ENCODE peak calls at places on chromosomes 12 and 14, in eight cellular contexts. One of them, this sample, is unnamed.
A peak's percentile ranks its signal among the peaks of the same experiment; 100 is the strongest.

GRCh38 chr14:75190023-75190422 is 13.6 kb upstream of the TMED10 start:
- DNase-seq in upper lobe of right lung: no peak
- DNase-seq in uterus: no peak
- DNase-seq in tibial artery: no peak
- DNase-seq in CD4-positive, alpha-beta memory T cell: no peak
- DNase-seq in lung: no peak
- DNase-seq in epithelial cell of prostate: no peak
- DNase-seq in fibroblast of lung: no peak
- DNase-seq in this sample: no peak

GRCh38 chr14:39376671-39377403 is 55.4 kb downstream of the FBXO33 start:
- DNase-seq in epithelial cell of prostate: no peak
- DNase-seq in lung: no peak
- DNase-seq in fibroblast of lung: peak; percentile 57
- DNase-seq in tibial artery: no peak
- DNase-seq in CD4-positive, alpha-beta memory T cell: no peak
- DNase-seq in uterus: no peak
- DNase-seq in upper lobe of right lung: no peak
- DNase-seq in this sample: no peak

GRCh38 chr14:44962573-44963528 is 861 bp downstream of the TOGARAM1 start:
- DNase-seq in lung: peak; percentile 47
- DNase-seq in CD4-positive, alpha-beta memory T cell: peak; percentile 10
- DNase-seq in tibial artery: peak; percentile 48
- DNase-seq in epithelial cell of prostate: no peak
- DNase-seq in upper lobe of right lung: peak; percentile 74
- DNase-seq in uterus: peak; percentile 53
- DNase-seq in fibroblast of lung: peak; percentile 64
- DNase-seq in this sample: peak; percentile 42

GRCh38 chr12:19507823-19508222 is 68.5 kb downstream of the AEBP2 start:
- DNase-seq in epithelial cell of prostate: no peak
- DNase-seq in tibial artery: no peak
- DNase-seq in lung: no peak
- DNase-seq in uterus: no peak
- DNase-seq in CD4-positive, alpha-beta memory T cell: no peak
- DNase-seq in upper lobe of right lung: no peak
- DNase-seq in fibroblast of lung: no peak
- DNase-seq in this sample: no peak

GRCh38 chr14:91119556-91120311 is 5.9 kb downstream of the DGLUCY start:
- DNase-seq in uterus: no peak
- DNase-seq in fibroblast of lung: peak; percentile 78
- DNase-seq in tibial artery: peak; percentile 34
- DNase-seq in CD4-positive, alpha-beta memory T cell: no peak
- DNase-seq in epithelial cell of prostate: peak; percentile 87
- DNase-seq in lung: no peak
- DNase-seq in upper lobe of right lung: no peak
- DNase-seq in this sample: peak; percentile 85

GRCh38 chr12:13980548-13981295 is 680 bp downstream of the GRIN2B start:
- DNase-seq in fibroblast of lung: no peak
- DNase-seq in tibial artery: no peak
- DNase-seq in upper lobe of right lung: no peak
- DNase-seq in uterus: no peak
- DNase-seq in CD4-positive, alpha-beta memory T cell: no peak
- DNase-seq in lung: no peak
- DNase-seq in epithelial cell of prostate: no peak
- DNase-seq in this sample: peak; percentile 0

GRCh38 chr12:132054983-132055382 is 89.1 kb downstream of the DDX51 start:
- DNase-seq in uterus: no peak
- DNase-seq in tibial artery: no peak
- DNase-seq in upper lobe of right lung: no peak
- DNase-seq in lung: no peak
- DNase-seq in epithelial cell of prostate: no peak
- DNase-seq in fibroblast of lung: no peak
- DNase-seq in CD4-positive, alpha-beta memory T cell: no peak
- DNase-seq in this sample: no peak

GRCh38 chr12:39619316-39619659 is 315 bp downstream of the ABCD2 start:
- DNase-seq in CD4-positive, alpha-beta memory T cell: no peak
- DNase-seq in epithelial cell of prostate: no peak
- DNase-seq in uterus: no peak
- DNase-seq in upper lobe of right lung: no peak
- DNase-seq in lung: no peak
- DNase-seq in fibroblast of lung: no peak
- DNase-seq in tibial artery: no peak
- DNase-seq in this sample: no peak

GRCh38 chr12:14408208-14408607 is 42.7 kb downstream of the ATF7IP start:
- DNase-seq in fibroblast of lung: peak; percentile 63
- DNase-seq in lung: no peak
- DNase-seq in CD4-positive, alpha-beta memory T cell: peak; percentile 48
- DNase-seq in uterus: no peak
- DNase-seq in epithelial cell of prostate: no peak
- DNase-seq in tibial artery: no peak
- DNase-seq in upper lobe of right lung: no peak
- DNase-seq in this sample: no peak

DNA sequence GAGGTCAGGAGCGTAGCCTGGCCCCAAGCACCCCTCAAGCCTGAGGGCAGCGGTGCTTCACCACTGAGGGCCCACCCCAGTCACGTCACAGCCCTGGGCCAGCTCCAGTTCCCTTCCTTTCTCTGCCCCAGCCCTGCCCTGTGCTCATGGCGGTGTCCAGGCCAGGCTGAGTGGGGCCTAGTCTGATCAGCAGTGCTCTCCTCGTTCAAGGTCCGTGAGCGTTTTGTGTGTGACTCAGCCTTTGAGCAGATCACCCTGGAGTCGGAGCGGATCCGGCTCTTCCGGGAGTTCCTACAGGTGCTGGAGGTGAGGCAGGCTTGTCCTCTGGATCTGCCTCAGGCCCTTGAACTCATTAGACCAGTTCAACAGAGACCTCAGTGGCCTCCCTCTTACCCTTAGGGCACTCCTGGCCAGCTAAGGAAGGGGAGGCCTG is 19.0 kb downstream of the PRPF40B start:
- DNase-seq in uterus: no peak
- DNase-seq in tibial artery: no peak
- DNase-seq in fibroblast of lung: no peak
- DNase-seq in upper lobe of right lung: no peak
- DNase-seq in lung: no peak
- DNase-seq in CD4-positive, alpha-beta memory T cell: no peak
- DNase-seq in epithelial cell of prostate: no peak
- DNase-seq in this sample: peak; percentile 85
- H3K27ac ChIP-seq in uterus: no peak overlapping the region
- H3K27ac ChIP-seq in tibial artery: no peak overlapping the region
- H3K27ac ChIP-seq in fibroblast of lung: no peak overlapping the region
- H3K27ac ChIP-seq in upper lobe of right lung: no peak overlapping the region
- H3K27ac ChIP-seq in lung: no peak overlapping the region
- H3K27ac ChIP-seq in CD4-positive, alpha-beta memory T cell: no peak overlapping the region
- H3K27ac ChIP-seq in epithelial cell of prostate: peak overlapping the region; percentile 16
- H3K27ac ChIP-seq in this sample: peak overlapping the region; percentile 51

DNA sequence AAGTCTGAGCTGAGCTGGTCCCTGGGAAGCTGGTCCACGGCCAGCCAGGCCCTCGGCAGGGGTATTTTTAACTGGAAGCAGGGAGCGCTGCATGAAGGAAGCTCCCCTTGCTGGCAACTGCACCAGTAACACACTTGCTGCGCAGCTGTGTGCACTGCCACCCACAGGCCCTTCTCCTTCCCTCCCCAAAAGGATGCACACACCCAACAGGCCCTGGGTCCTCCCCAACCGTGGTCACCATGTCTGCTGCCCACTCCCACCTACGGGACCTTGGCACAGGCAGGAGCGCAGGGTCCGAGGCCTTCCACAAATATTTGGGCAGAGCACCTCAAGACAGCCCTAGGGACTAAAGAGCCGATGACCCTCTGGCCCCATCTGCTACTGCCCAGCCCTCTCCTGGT is 157.0 kb upstream of the PRMT8 start:
- DNase-seq in lung: no peak
- DNase-seq in tibial artery: no peak
- DNase-seq in CD4-positive, alpha-beta memory T cell: no peak
- DNase-seq in uterus: no peak
- DNase-seq in fibroblast of lung: no peak
- DNase-seq in epithelial cell of prostate: no peak
- DNase-seq in upper lobe of right lung: peak; percentile 51
- DNase-seq in this sample: no peak
- H3K27ac ChIP-seq in lung: no peak overlapping the region
- H3K27ac ChIP-seq in tibial artery: no peak overlapping the region
- H3K27ac ChIP-seq in CD4-positive, alpha-beta memory T cell: no peak overlapping the region
- H3K27ac ChIP-seq in uterus: no peak overlapping the region
- H3K27ac ChIP-seq in fibroblast of lung: no peak overlapping the region
- H3K27ac ChIP-seq in epithelial cell of prostate: no peak overlapping the region
- H3K27ac ChIP-seq in upper lobe of right lung: no peak overlapping the region
- H3K27ac ChIP-seq in this sample: no peak overlapping the region

DNA sequence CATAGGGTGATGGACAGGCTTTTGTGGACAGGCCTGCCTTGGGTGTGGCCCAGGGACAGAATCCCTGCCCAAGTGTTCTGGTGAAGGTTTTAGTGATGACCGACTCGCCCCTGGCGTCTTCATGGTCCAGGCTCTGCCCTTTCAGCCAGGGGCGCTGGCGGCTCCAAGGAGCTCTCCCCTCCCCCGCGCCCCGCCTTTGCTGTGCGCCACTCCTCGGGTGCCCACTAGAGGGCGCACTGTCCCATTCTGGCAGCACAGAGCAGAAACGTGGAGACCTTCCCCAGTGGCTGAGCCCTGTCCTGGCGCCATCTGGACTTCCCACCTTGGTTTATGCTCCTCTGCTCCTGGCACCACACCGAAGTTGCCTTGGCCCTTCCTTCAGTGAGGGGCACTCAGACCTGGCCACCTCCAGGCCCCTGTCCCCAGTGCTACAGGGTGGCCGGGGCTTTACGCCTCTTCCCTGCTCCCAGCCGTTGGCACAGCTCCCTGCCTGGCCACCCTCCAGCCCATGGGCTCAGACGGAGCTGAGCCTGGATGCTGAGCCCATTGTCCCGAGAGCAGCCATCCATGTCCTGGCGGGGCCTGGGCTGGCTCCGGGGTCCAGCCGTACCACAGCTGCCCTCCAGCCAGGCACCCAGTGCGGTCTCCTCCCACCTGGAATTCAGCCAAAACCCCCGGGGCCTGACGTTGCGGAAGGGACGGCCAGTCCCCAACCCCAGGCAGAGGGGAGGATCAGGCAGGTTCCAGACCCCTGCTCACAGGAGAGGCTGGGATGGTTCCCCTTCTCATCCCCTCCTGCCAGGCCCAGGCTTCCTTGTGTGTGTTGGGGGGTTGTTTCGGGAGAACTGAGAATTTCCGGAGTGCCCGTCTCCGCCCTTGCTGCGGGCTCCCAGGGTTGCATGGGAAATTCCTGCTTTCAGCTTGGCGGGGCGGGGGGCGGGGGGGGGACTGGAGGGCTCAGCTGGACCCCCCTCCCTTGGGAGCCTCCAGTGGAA is 5.6 kb upstream of the CRIP1 start:
- DNase-seq in uterus: peak; percentile 94
- DNase-seq in CD4-positive, alpha-beta memory T cell: peak; percentile 91
- DNase-seq in fibroblast of lung: peak; percentile 77
- DNase-seq in lung: peak; percentile 89
- DNase-seq in tibial artery: peak; percentile 90
- DNase-seq in upper lobe of right lung: peak; percentile 93
- DNase-seq in epithelial cell of prostate: peak; percentile 34
- DNase-seq in this sample: no peak
- H3K27ac ChIP-seq in uterus: peak overlapping the region; percentile 90
- H3K27ac ChIP-seq in CD4-positive, alpha-beta memory T cell: peak overlapping the region; percentile 97
- H3K27ac ChIP-seq in fibroblast of lung: peak overlapping the region; percentile 99
- H3K27ac ChIP-seq in lung: peak overlapping the region; percentile 93
- H3K27ac ChIP-seq in tibial artery: peak overlapping the region; percentile 97
- H3K27ac ChIP-seq in upper lobe of right lung: peak overlapping the region; percentile 98
- H3K27ac ChIP-seq in epithelial cell of prostate: peak overlapping the region; percentile 82
- H3K27ac ChIP-seq in this sample: peak overlapping the region; percentile 98

GRCh38 chr12:56874821-56875220 is 59.4 kb downstream of the SDR9C7 start:
- DNase-seq in CD4-positive, alpha-beta memory T cell: no peak
- DNase-seq in uterus: no peak
- DNase-seq in epithelial cell of prostate: no peak
- DNase-seq in tibial artery: no peak
- DNase-seq in upper lobe of right lung: no peak
- DNase-seq in lung: no peak
- DNase-seq in fibroblast of lung: no peak
- DNase-seq in this sample: no peak
- H3K27ac ChIP-seq in CD4-positive, alpha-beta memory T cell: no peak overlapping the region
- H3K27ac ChIP-seq in uterus: no peak overlapping the region
- H3K27ac ChIP-seq in epithelial cell of prostate: no peak overlapping the region
- H3K27ac ChIP-seq in tibial artery: no peak overlapping the region
- H3K27ac ChIP-seq in upper lobe of right lung: no peak overlapping the region
- H3K27ac ChIP-seq in lung: no peak overlapping the region
- H3K27ac ChIP-seq in fibroblast of lung: no peak overlapping the region
- H3K27ac ChIP-seq in this sample: no peak overlapping the region

DNA sequence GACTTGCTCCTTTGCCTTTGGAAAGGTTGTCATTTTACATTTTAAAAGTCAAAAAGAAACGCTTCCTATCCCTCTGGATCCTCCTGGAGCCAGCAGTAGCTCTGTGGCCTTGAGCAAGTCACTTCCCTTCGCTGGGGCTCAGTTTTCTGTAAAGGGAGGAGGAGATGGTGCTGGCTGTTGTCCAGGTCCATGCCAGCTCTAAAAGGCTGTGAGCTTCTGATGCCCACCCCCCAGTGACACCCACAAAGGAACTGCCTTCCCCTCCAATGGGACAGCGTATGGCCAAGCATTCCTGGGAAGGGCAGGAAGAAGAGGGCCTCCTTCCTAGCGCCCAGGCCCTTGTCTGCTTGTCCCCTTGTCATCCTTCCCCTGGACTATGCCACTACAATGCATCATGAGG is 81.5 kb downstream of the NTF3 start:
- DNase-seq in tibial artery: no peak
- DNase-seq in lung: no peak
- DNase-seq in upper lobe of right lung: no peak
- DNase-seq in uterus: no peak
- DNase-seq in CD4-positive, alpha-beta memory T cell: no peak
- DNase-seq in fibroblast of lung: no peak
- DNase-seq in epithelial cell of prostate: no peak
- DNase-seq in this sample: no peak
- H3K27ac ChIP-seq in tibial artery: no peak overlapping the region
- H3K27ac ChIP-seq in lung: no peak overlapping the region
- H3K27ac ChIP-seq in upper lobe of right lung: no peak overlapping the region
- H3K27ac ChIP-seq in uterus: no peak overlapping the region
- H3K27ac ChIP-seq in CD4-positive, alpha-beta memory T cell: no peak overlapping the region
- H3K27ac ChIP-seq in fibroblast of lung: no peak overlapping the region
- H3K27ac ChIP-seq in epithelial cell of prostate: no peak overlapping the region
- H3K27ac ChIP-seq in this sample: no peak overlapping the region